ENCODE peak calls at places on chromosomes 13 and 19, in nine cellular contexts. Y, Q, L, A, K, D, F, Z and M are unnamed samples.

GRCh38 chr13:29958476-29958875 is 108.1 kb upstream of the UBL3 start:
- DNase-seq in Y (no peak), Q (no peak), L (peak), A (no peak), K (no peak), D (no peak), F (no peak), Z (no peak), M (no peak)

GRCh38 chr19:8592231-8593009 is 15.2 kb upstream of the MYO1F start:
- DNase-seq in Y (peak), Q (peak), L (peak), A (peak), K (peak), D (peak), F (peak), Z (peak), M (peak)

GRCh38 chr13:28658539-28658795 is 463 bp upstream of the POMP start:
- DNase-seq in Y (no peak), Q (no peak), L (no peak), A (no peak), K (no peak), D (no peak), F (no peak), Z (no peak), M (no peak)

GRCh38 chr13:108200781-108201398 is 14.4 kb downstream of the LIG4 start:
- DNase-seq in Y (no peak), Q (no peak), L (no peak), A (no peak), K (no peak), D (no peak), F (no peak), Z (no peak), M (no peak)

GRCh38 chr19:36225219-36225892 is 10.4 kb downstream of the ZNF146 start:
- DNase-seq in Y (no peak), Q (no peak), L (no peak), A (no peak), K (no peak), D (no peak), F (no peak), Z (no peak), M (no peak)

GRCh38 chr19:32131037-32131436 is 214.4 kb upstream of the ZNF507 start:
- DNase-seq in Y (no peak), Q (no peak), L (no peak), A (no peak), K (no peak), D (no peak), F (no peak), Z (no peak), M (no peak)

GRCh38 chr19:7188682-7189629 is 105.3 kb downstream of the INSR start:
- DNase-seq in Y (peak), Q (no peak), L (no peak), A (no peak), K (no peak), D (no peak), F (no peak), Z (no peak), M (no peak)

GRCh38 chr13:75359266-75359665 is 122.7 kb downstream of the TBC1D4 start:
- DNase-seq in Y (no peak), Q (peak), L (no peak), A (no peak), K (no peak), D (no peak), F (no peak), Z (no peak), M (no peak)

GRCh38 chr19:15296841-15297415 is 35.4 kb downstream of the BRD4 start:
- DNase-seq in Y (no peak), Q (no peak), L (no peak), A (no peak), K (no peak), D (no peak), F (no peak), Z (no peak), M (no peak)

GRCh38 chr13:107743983-107744382 is 471.4 kb downstream of the LIG4 start:
- DNase-seq in Y (no peak), Q (no peak), L (no peak), A (no peak), K (no peak), D (no peak), F (no peak), Z (no peak), M (no peak)

GRCh38 chr19:10390652-10391286 is 10.4 kb upstream of the TYK2 start:
- DNase-seq in Y (peak), Q (peak), L (peak), A (peak), K (peak), D (peak), F (no peak), Z (peak), M (peak)

GRCh38 chr13:23656637-23657036 is 86.4 kb downstream of the TNFRSF19 start:
- DNase-seq in Y (no peak), Q (no peak), L (no peak), A (peak), K (no peak), D (no peak), F (no peak), Z (no peak), M (no peak)

GRCh38 chr13:103772576-103772975 is 706.4 kb upstream of the SLC10A2 start:
- DNase-seq in Y (no peak), Q (peak), L (no peak), A (no peak), K (no peak), D (no peak), F (no peak), Z (no peak), M (no peak)

GRCh38 chr19:29837448-29837961 is 25.7 kb downstream of the CCNE1 start:
- DNase-seq in Y (no peak), Q (no peak), L (no peak), A (no peak), K (no peak), D (no peak), F (no peak), Z (no peak), M (peak)

GRCh38 chr13:71877280-71877653 is 10.3 kb upstream of the DACH1 start:
- DNase-seq in Y (no peak), Q (no peak), L (no peak), A (no peak), K (no peak), D (no peak), F (no peak), Z (no peak), M (no peak)

GRCh38 chr13:111531505-111531904 is 211.1 kb downstream of the TEX29 start:
- DNase-seq in Y (no peak), Q (no peak), L (no peak), A (no peak), K (no peak), D (no peak), F (no peak), Z (no peak), M (no peak)

GRCh38 chr19:1884291-1884718 is 991 bp downstream of the ABHD17A start:
- DNase-seq in Y (no peak), Q (no peak), L (no peak), A (no peak), K (no peak), D (no peak), F (no peak), Z (peak), M (peak)

GRCh38 chr13:99281811-99282263 is 23.7 kb upstream of the GPR18 start:
- DNase-seq in Y (no peak), Q (no peak), L (peak), A (peak), K (no peak), D (no peak), F (no peak), Z (peak), M (peak)

GRCh38 chr19:13764101-13764807 is at the start of gene MRI1:
- DNase-seq in Y (peak), Q (peak), L (peak), A (peak), K (peak), D (peak), F (no peak), Z (peak), M (peak)
- TF ChIP-seq CTCF in Y (no peak), Q (no peak), L (no peak), A (no peak), K (no peak), D (no peak), F (no peak), Z (no peak), M (no peak)

DNA sequence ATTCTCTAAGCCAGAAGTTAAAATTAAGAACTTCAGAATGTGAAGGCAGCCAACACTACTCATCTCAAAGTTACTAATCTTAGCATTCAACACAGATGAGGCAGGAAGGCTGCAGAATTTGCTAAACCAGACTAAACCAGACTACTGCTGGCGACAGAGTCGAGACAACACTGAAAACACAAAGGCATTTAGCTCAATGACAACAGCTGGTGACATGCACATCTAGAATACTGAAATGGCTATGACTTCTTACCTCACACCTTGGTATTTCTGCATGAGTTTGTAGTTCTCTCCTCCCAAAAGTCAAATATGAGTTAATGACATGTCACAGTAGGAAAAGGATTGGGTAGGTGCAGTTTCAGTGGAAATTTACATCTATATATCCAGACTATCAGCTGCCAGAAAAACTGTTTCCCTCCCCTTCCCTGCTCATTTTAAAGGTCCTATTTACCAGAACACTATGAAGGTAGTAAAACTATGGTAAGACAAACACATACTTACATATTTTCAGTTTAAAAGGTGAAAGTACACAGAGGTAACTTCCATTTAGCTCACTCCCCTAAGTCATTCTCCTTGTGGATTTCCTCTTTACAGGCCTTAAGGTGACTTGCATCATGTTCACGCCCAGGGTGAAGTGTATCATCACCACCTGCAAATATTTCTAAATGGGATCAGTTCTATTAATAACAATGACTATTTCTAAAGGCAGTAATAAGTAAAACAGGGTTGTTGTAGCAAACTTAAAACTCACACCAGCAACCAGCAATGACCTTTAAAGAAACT is 21.4 kb downstream of the FOXO1 start:
- DNase-seq in Y (no peak), Q (no peak), L (no peak), A (no peak), K (no peak), D (no peak), F (no peak), Z (no peak), M (no peak)
- H3K4me3 ChIP-seq in Y (no peak), Q (no peak), L (no peak), A (no peak), K (no peak), D (no peak), F (no peak), Z (no peak), M (no peak)

DNA sequence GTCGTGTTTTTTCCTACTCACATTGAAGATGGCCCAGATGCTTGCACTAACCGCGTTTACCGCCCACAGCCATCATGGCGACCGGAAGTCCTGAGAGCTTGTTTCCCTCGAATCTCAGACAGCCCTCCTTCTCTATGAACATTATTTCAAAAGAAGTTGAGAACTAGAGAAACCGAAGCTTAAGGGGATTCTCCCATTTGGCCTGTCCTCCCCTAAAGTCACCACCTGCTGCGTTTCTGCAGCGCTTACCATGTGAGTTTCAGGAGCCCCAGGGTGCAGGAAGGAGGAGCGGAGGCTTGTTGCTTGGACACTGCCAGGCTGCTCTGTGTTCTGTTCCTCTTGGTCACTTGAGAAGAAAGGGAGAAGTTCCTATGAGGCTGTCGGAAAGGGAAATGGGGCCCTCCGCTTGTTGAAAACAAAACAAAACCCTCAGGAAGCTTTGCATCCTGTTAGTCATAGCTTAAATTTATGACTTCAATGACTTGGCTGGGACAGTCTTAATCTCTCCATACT is 6.2 kb downstream of the CARD8 start:
- DNase-seq in Y (peak), Q (no peak), L (peak), A (peak), K (no peak), D (no peak), F (no peak), Z (peak), M (no peak)
- TF ChIP-seq POLR2A in Y (no peak), Q (no peak), L (peak), A (peak), K (no peak), D (no peak), F (peak), Z (peak), M (no peak)

DNA sequence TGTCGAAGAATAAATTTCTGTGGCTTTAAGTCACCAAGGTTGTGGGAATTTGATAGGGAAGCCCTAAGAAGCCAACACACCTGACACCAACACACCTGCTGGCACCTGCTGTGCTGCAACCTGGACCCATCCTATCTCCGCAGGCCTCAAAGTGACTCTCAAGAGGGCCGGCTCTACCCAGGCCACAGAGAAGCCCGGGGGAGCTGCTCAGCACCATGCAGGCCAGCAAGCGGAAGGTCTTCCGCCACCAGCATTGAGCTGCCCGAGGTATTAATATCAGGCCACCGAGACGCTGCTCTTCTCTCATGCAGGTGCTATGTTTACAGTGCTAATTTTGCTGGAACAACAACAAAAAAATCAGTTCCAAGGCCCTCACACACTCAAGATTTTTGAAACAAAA is 32.2 kb upstream of the CD33 start:
- DNase-seq in Y (no peak), Q (no peak), L (no peak), A (no peak), K (no peak), D (no peak), F (no peak), Z (no peak), M (no peak)
- TF ChIP-seq CTCF in Y (no peak), Q (no peak), L (no peak), A (no peak), K (no peak), D (no peak), F (no peak), Z (no peak), M (no peak)

GRCh38 chr19:17872251-17873001 is 681 bp downstream of the SLC5A5 start:
- DNase-seq in Y (no peak), Q (no peak), L (peak), A (no peak), K (no peak), D (no peak), F (no peak), Z (no peak), M (no peak)

GRCh38 chr19:17871032-17871877 is 490 bp upstream of the SLC5A5 start:
- DNase-seq in Y (no peak), Q (no peak), L (no peak), A (no peak), K (no peak), D (no peak), F (no peak), Z (no peak), M (no peak)

GRCh38 chr19:17869114-17869608 is 2.6 kb upstream of the SLC5A5 start:
- DNase-seq in Y (no peak), Q (no peak), L (no peak), A (no peak), K (no peak), D (no peak), F (no peak), Z (no peak), M (no peak)

GRCh38 chr19:17873661-17874422 is 2.1 kb downstream of the SLC5A5 start:
- DNase-seq in Y (no peak), Q (peak), L (peak), A (no peak), K (no peak), D (no peak), F (no peak), Z (peak), M (no peak)

GRCh38 chr19:17871878-17872250 is at the start of gene SLC5A5:
- DNase-seq in Y (no peak), Q (no peak), L (no peak), A (no peak), K (no peak), D (no peak), F (no peak), Z (no peak), M (no peak)
- H3K4me3 ChIP-seq in Y (no peak), Q (no peak), L (peak), A (no peak), K (peak), D (no peak), F (peak), Z (no peak), M (peak)

DNA sequence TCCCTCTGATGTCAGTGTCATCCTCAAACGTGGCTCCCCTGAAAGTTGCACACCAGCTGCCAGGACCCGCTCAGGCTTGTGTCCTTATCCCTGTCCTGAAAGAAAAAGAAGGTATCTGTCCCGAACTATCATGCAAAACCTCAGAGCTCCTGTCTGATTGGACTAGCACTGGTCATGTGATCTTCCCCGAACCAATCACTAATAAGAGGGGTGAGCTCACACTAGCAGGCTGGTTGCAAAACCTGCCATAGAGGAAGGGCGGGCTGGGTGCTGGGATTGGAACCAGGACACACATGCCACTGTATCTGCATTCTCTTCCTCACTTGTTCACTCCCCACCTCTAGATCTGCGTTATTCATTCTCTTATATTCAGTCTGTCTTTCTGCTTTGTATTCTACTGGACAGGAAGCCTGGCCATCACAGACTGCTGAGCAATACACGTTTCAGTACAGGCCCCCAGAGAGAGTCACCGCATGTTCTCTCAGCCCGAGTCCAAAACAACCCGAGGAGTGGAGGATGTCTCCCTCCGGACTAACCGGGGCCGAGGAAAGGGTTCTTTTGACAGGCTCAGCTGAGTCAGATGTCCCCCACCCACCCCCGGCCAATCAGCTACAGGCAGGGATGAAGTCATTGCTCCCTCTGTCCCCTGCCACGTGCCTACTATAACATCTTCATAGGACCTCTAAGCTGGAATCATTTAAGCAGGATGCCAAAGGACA is 97.7 kb downstream of the SIPA1L3 start:
- DNase-seq in Y (peak), Q (peak), L (peak), A (peak), K (peak), D (peak), F (peak), Z (peak), M (peak)
- TF ChIP-seq POLR2A in Y (peak), Q (no peak), L (no peak), A (peak), K (no peak), D (no peak), F (peak), Z (peak), M (no peak)

GRCh38 chr19:45692187-45693111 is at the start of gene QPCTL:
- DNase-seq in Y (peak), Q (peak), L (peak), A (peak), K (peak), D (peak), F (peak), Z (peak), M (peak)

GRCh38 chr19:45691516-45692186 is at the start of gene SNRPD2:
- DNase-seq in Y (peak), Q (peak), L (peak), A (peak), K (peak), D (peak), F (peak), Z (peak), M (peak)

GRCh38 chr19:45682908-45683307 is 8.8 kb downstream of the SNRPD2 start:
- DNase-seq in Y (no peak), Q (no peak), L (no peak), A (no peak), K (no peak), D (no peak), F (no peak), Z (no peak), M (no peak)

GRCh38 chr19:45682117-45682516 is 9.6 kb downstream of the SNRPD2 start:
- DNase-seq in Y (no peak), Q (no peak), L (no peak), A (no peak), K (no peak), D (no peak), F (no peak), Z (no peak), M (no peak)

GRCh38 chr19:45687599-45687998 is 4.2 kb downstream of the SNRPD2 start:
- DNase-seq in Y (no peak), Q (no peak), L (no peak), A (no peak), K (no peak), D (no peak), F (no peak), Z (no peak), M (no peak)
- TF ChIP-seq CTCF in Y (no peak), Q (no peak), L (no peak), A (no peak), K (no peak), D (no peak), F (no peak), Z (no peak), M (no peak)

DNA sequence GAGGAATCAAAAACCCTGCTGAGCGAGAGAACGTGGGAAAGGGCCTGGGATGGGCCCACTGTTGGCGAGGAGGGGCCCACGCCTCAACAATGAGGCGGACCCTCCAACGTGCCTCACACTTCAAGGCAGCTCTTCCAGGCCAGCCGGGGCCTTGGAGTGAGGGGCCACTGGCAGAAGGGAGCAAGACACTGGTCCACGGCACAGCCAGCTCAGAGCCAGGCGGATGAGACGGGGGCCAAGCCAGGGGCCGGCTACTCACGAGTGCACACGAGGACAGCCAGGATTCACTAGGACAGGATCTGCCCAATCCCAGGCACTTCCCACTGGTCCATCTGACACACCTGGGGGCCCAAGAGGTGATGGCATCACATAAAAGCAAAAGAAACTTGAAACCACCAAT is 20.5 kb downstream of the ELL start:
- DNase-seq in Y (no peak), Q (no peak), L (no peak), A (no peak), K (no peak), D (no peak), F (no peak), Z (no peak), M (no peak)
- H3K4me3 ChIP-seq in Y (no peak), Q (no peak), L (no peak), A (no peak), K (no peak), D (no peak), F (no peak), Z (no peak), M (no peak)